ENCODE peak calls at places on chromosomes 11 and 22, in nine cellular contexts. Q, D, T, A, V, C, L, O and H are unnamed samples.

GRCh38 chr22:35894937-35895708 is 133.5 kb downstream of the RBFOX2 start:
- DNase-seq in T (no peak), O (no peak), C (no peak), Q (no peak), L (no peak), A (peak), D (peak), V (no peak), H (no peak)

GRCh38 chr22:30080805-30081204 is 541 bp downstream of the HORMAD2 start:
- DNase-seq in C (no peak), V (no peak), D (no peak), T (no peak), Q (no peak), O (no peak), L (no peak), A (no peak), H (no peak)

GRCh38 chr22:24427500-24428164 is at the start of gene ADORA2A:
- DNase-seq in Q (no peak), T (no peak), D (no peak), L (peak), A (no peak), C (peak), V (no peak), O (peak), H (no peak)

GRCh38 chr11:11329062-11329806 is 23.8 kb downstream of the CSNK2A3 start:
- DNase-seq in Q (no peak), L (no peak), D (no peak), A (no peak), O (no peak), T (no peak), C (no peak), V (no peak), H (no peak)

GRCh38 chr22:35842954-35843353 is 125.3 kb downstream of the APOL5 start:
- DNase-seq in Q (no peak), O (no peak), L (no peak), D (peak), C (no peak), A (peak), V (peak), T (peak), H (peak)

GRCh38 chr11:57434640-57435546 is 8.0 kb upstream of the SLC43A3 start:
- DNase-seq in C (no peak), V (no peak), A (peak), O (no peak), D (peak), Q (no peak), T (no peak), L (no peak), H (no peak)

GRCh38 chr11:86291466-86292262 is 10.4 kb upstream of the HIKESHI start:
- DNase-seq in T (peak), O (peak), L (peak), C (peak), Q (peak), V (peak), D (peak), A (peak), H (peak)

GRCh38 chr22:30310881-30311771 is 15.6 kb downstream of the TBC1D10A start:
- DNase-seq in T (no peak), A (no peak), L (no peak), O (no peak), Q (no peak), D (peak), C (no peak), V (no peak), H (no peak)

GRCh38 chr11:70067591-70068341 is 10.4 kb upstream of the ANO1 start:
- DNase-seq in T (no peak), D (no peak), C (peak), V (peak), O (no peak), Q (no peak), A (peak), L (no peak), H (no peak)

GRCh38 chr11:122721201-122721963 is 65.9 kb downstream of the UBASH3B start:
- DNase-seq in O (no peak), T (no peak), Q (no peak), V (no peak), A (no peak), L (no peak), D (no peak), C (no peak), H (no peak)